ENCODE peak calls at places on chromosomes 1 and 21, in nine cellular contexts. R is transverse colon; M is CD8-positive, alpha-beta memory T cell; F is GM23248; G is epithelial cell of esophagus; C is left ventricle myocardium inferior; J is astrocyte of the cerebellum; O is tibial nerve; V is cardiac muscle cell. I is an unnamed sample.

GRCh38 chr1:17198476-17199258 is 6.3 kb upstream of the PADI1 start:
- DNase-seq in R (no peak), M (no peak), F (no peak), G (no peak), C (no peak), J (no peak), O (no peak), V (no peak), I (no peak)

GRCh38 chr1:113949007-113949406 is 19.9 kb downstream of the HIPK1 start:
- DNase-seq in R (no peak), M (peak), F (peak), G (no peak), C (no peak), J (no peak), O (no peak), V (no peak), I (no peak)

GRCh38 chr1:55050283-55050682 is 10.9 kb downstream of the PCSK9 start:
- DNase-seq in R (no peak), M (no peak), F (peak), G (peak), C (no peak), J (peak), O (no peak), V (peak), I (peak)

GRCh38 chr1:18640228-18641004 is 9.8 kb downstream of the PAX7 start:
- DNase-seq in R (no peak), M (no peak), F (no peak), G (no peak), C (no peak), J (no peak), O (no peak), V (no peak), I (no peak)

GRCh38 chr1:32215629-32216505 is 6.3 kb downstream of the TMEM234 start:
- DNase-seq in R (peak), M (peak), F (peak), G (peak), C (peak), J (no peak), O (no peak), V (peak), I (no peak)

GRCh38 chr1:160657477-160657820 is 10.6 kb upstream of the SLAMF1 start:
- DNase-seq in R (no peak), M (no peak), F (no peak), G (no peak), C (no peak), J (no peak), O (no peak), V (peak), I (no peak)

GRCh38 chr1:36871146-36871971 is 163.0 kb downstream of the GRIK3 start:
- DNase-seq in R (no peak), M (no peak), F (no peak), G (no peak), C (no peak), J (no peak), O (no peak), V (no peak), I (no peak)

GRCh38 chr1:152481869-152482664 is 28.5 kb upstream of the LCE5A start:
- DNase-seq in R (peak), M (no peak), F (no peak), G (no peak), C (no peak), J (no peak), O (no peak), V (no peak), I (no peak)

GRCh38 chr1:62052946-62053345 is 141.7 kb upstream of the L1TD1 start:
- DNase-seq in R (no peak), M (no peak), F (no peak), G (no peak), C (no peak), J (no peak), O (no peak), V (no peak), I (no peak)

GRCh38 chr1:52032785-52033131 is 852 bp downstream of the KTI12 start:
- DNase-seq in R (peak), M (no peak), F (peak), G (peak), C (peak), J (no peak), O (no peak), V (peak), I (peak)

GRCh38 chr1:67825596-67825995 is 7.7 kb downstream of the GNG12 start:
- DNase-seq in R (no peak), M (no peak), F (no peak), G (no peak), C (no peak), J (no peak), O (no peak), V (no peak), I (no peak)

GRCh38 chr1:235642021-235642942 is 7.3 kb downstream of the GNG4 start:
- DNase-seq in R (no peak), M (peak), F (no peak), G (peak), C (no peak), J (no peak), O (no peak), V (peak), I (no peak)

GRCh38 chr1:21651214-21652042 is 17.7 kb downstream of the RAP1GAP start:
- DNase-seq in R (peak), M (peak), F (peak), G (peak), C (no peak), J (no peak), O (no peak), V (peak), I (no peak)

GRCh38 chr1:233183226-233184020 is 112.1 kb downstream of the PCNX2 start:
- DNase-seq in R (no peak), M (no peak), F (peak), G (peak), C (no peak), J (no peak), O (no peak), V (no peak), I (peak)

GRCh38 chr1:172588296-172589291 is 55.6 kb downstream of the SUCO start:
- DNase-seq in R (no peak), M (no peak), F (peak), G (peak), C (no peak), J (peak), O (no peak), V (peak), I (peak)

GRCh38 chr1:167460836-167461235 is 57.5 kb downstream of the CD247 start:
- DNase-seq in R (no peak), M (peak), F (no peak), G (no peak), C (no peak), J (no peak), O (no peak), V (no peak), I (no peak)

GRCh38 chr1:225689882-225690459 is 37.0 kb upstream of the ENAH start:
- DNase-seq in R (no peak), M (no peak), F (peak), G (peak), C (no peak), J (no peak), O (no peak), V (no peak), I (no peak)

GRCh38 chr21:31872072-31872451 is 758 bp upstream of the HUNK start:
- DNase-seq in R (no peak), M (no peak), F (no peak), G (no peak), C (no peak), J (no peak), O (no peak), V (no peak), I (no peak)
- H3K4me3 ChIP-seq in R (peak), M (no peak), F (peak), G (no peak), C (peak), J (peak), O (peak), V (peak), I (no peak)

GRCh38 chr1:149848811-149849210 is 50.6 kb upstream of the BOLA1 start:
- DNase-seq in R (no peak), M (peak), F (peak), G (peak), C (no peak), J (no peak), O (no peak), V (no peak), I (no peak)
- H3K4me3 ChIP-seq in R (no peak), M (peak), F (peak), G (peak), C (peak), J (peak), O (no peak), V (peak), I (peak)

GRCh38 chr1:30540611-30541192 is 182.7 kb downstream of the MATN1 start:
- DNase-seq in R (no peak), M (no peak), F (no peak), G (no peak), C (no peak), J (no peak), O (no peak), V (no peak), I (no peak)

GRCh38 chr1:30538906-30539855 is 184.2 kb downstream of the MATN1 start:
- DNase-seq in R (no peak), M (no peak), F (no peak), G (no peak), C (no peak), J (no peak), O (no peak), V (no peak), I (no peak)

GRCh38 chr1:30538226-30538625 is 185.2 kb downstream of the MATN1 start:
- DNase-seq in R (no peak), M (no peak), F (no peak), G (no peak), C (no peak), J (no peak), O (no peak), V (no peak), I (no peak)

GRCh38 chr1:30539856-30540243 is 183.5 kb downstream of the MATN1 start:
- DNase-seq in R (no peak), M (no peak), F (no peak), G (no peak), C (no peak), J (no peak), O (no peak), V (no peak), I (no peak)

GRCh38 chr1:30541721-30542485 is 181.5 kb downstream of the MATN1 start:
- DNase-seq in R (no peak), M (no peak), F (no peak), G (no peak), C (no peak), J (no peak), O (no peak), V (no peak), I (no peak)
- H3K4me3 ChIP-seq in R (no peak), M (no peak), F (no peak), G (no peak), C (no peak), J (no peak), O (no peak), V (no peak), I (no peak)

DNA sequence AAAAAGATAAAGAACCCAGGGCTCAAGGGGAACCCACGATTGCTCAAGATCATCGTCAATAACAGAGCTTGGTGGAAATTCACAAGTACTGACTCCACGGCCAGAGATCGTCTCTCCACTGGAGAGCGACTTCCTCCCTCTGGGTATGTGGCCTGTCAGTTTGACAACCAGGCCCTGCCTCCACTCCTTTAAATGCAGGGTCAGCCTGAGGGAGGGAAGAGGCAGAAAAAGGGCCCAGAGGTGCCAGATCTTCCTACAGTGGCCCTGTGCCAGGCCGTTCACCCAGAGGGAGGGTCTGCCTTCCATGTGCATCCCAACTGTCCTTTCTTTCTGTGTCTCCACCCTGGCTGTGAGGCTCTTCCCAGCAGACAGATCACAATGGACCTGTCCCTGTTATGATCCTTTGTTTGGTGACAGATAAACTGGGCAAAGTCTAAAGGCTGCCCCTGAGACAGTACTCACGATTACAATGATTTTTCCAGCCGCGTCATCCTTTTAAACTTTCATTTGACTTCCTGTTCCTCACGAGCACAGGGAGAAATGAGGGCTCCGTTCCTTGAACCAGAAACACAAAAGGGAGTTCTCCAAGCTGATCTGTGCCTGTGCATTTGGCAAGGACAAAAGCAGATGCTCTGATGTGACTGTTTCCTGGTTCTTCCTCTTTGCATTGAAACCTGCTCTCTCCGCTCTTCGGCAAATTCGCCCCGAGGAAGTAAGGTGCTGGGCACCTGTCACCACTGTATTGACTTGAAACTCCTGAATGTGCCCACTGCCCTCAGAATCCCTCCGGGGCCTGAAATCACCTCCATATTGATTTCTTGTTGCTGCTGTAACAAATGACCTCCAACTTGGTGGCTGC is 126.8 kb downstream of the PGBD5 start:
- DNase-seq in R (peak), M (no peak), F (peak), G (no peak), C (no peak), J (no peak), O (no peak), V (no peak), I (no peak)
- H3K4me3 ChIP-seq in R (no peak), M (no peak), F (no peak), G (no peak), C (no peak), J (no peak), O (no peak), V (no peak), I (no peak)

GRCh38 chr21:45471229-45472052 is 66.5 kb downstream of the COL18A1 start:
- DNase-seq in R (no peak), M (no peak), F (peak), G (peak), C (peak), J (peak), O (peak), V (peak), I (peak)
- H3K4me3 ChIP-seq in R (no peak), M (no peak), F (peak), G (peak), C (peak), J (no peak), O (peak), V (no peak), I (peak)

DNA sequence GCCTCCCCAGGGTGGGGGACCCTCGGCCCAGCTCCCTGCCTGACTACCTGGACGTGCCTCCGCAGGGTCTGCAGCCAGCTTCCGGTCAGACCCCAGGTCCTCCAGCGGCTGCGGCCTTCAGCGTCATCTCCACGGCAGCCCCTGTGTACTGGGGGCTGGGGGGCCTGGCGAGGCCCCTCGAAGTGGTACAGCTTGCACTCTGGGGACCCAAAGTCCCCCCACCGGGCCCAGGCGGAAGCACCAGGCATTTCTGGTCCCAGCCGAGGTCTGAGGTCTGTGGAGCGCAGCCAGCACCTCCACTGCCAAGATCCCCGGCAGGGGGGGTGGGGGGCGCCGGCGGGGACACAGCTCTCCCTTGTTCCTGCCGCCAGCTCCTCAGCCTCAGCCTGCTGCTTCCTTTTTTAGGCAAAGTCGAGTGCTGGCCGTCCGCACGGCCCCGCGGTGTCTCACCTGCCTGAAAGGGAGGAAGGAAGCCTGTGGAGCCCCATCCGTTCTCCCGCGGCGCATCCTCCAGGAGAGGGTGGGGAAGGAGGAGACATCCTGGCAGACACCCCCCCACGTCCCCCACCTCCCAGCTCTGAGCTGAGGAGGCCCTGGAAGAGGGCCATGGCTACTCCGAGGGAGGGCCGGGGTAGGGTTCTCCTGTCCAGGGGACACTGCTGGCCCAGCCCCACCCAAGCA is 1.2 kb upstream of the VWA1 start:
- DNase-seq in R (peak), M (no peak), F (no peak), G (no peak), C (peak), J (peak), O (peak), V (peak), I (no peak)
- H3K4me3 ChIP-seq in R (peak), M (no peak), F (no peak), G (no peak), C (peak), J (peak), O (peak), V (no peak), I (no peak)

I was measured in skeletal muscle cell.